ENCODE peak calls at places on chromosomes 16 and 17, in four cellular contexts. One of them, this sample, is unnamed.

GRCh38 chr16:4271176-4272113 is 1.4 kb downstream of the TFAP4 start:
- DNase-seq in A549: peak; percentile 96
- DNase-seq in HCT116: peak; percentile 86
- DNase-seq in IMR-90: peak; percentile 91
- DNase-seq in this sample: peak; percentile 86

GRCh38 chr17:78322858-78323455 is 36.9 kb downstream of the SOCS3 start:
- DNase-seq in A549: no peak
- DNase-seq in HCT116: no peak
- DNase-seq in IMR-90: no peak
- DNase-seq in this sample: no peak

GRCh38 chr16:90057738-90058173 is 19.4 kb downstream of the PRDM7 start:
- DNase-seq in A549: no peak
- DNase-seq in HCT116: peak; percentile 28
- DNase-seq in IMR-90: peak; percentile 90
- DNase-seq in this sample: peak; percentile 15

GRCh38 chr16:58021661-58022551 is 3.6 kb upstream of the MMP15 start:
- DNase-seq in A549: no peak
- DNase-seq in HCT116: no peak
- DNase-seq in IMR-90: peak; percentile 82
- DNase-seq in this sample: peak; percentile 77

GRCh38 chr17:56908061-56908542 is 5.7 kb downstream of the TRIM25 start:
- DNase-seq in A549: peak; percentile 53
- DNase-seq in HCT116: no peak
- DNase-seq in IMR-90: no peak
- DNase-seq in this sample: no peak

GRCh38 chr17:65403129-65403528 is 158.3 kb downstream of the AXIN2 start:
- DNase-seq in A549: no peak
- DNase-seq in HCT116: no peak
- DNase-seq in IMR-90: no peak
- DNase-seq in this sample: no peak

GRCh38 chr17:12395733-12396354 is 269.8 kb upstream of the MYOCD start:
- DNase-seq in A549: peak; percentile 61
- DNase-seq in HCT116: peak; percentile 22
- DNase-seq in IMR-90: no peak
- DNase-seq in this sample: no peak

GRCh38 chr17:81707725-81708646 is 4.1 kb upstream of the SLC25A10 start:
- DNase-seq in A549: no peak
- DNase-seq in HCT116: no peak
- DNase-seq in IMR-90: no peak
- DNase-seq in this sample: no peak

GRCh38 chr16:89322381-89323119 is 105.0 kb downstream of the ZNF778 start:
- DNase-seq in A549: peak; percentile 60
- DNase-seq in HCT116: no peak
- DNase-seq in IMR-90: peak; percentile 82
- DNase-seq in this sample: no peak

GRCh38 chr17:70365098-70365583 is 195.8 kb downstream of the KCNJ2 start:
- DNase-seq in A549: no peak
- DNase-seq in HCT116: no peak
- DNase-seq in IMR-90: peak; percentile 78
- DNase-seq in this sample: peak; percentile 6

GRCh38 chr16:82936941-82937551 is 310.3 kb downstream of the CDH13 start:
- DNase-seq in A549: no peak
- DNase-seq in HCT116: no peak
- DNase-seq in IMR-90: peak; percentile 87
- DNase-seq in this sample: peak; percentile 46

GRCh38 chr17:32569171-32570080 is 82.6 kb downstream of the CDK5R1 start:
- DNase-seq in A549: no peak
- DNase-seq in HCT116: no peak
- DNase-seq in IMR-90: no peak
- DNase-seq in this sample: peak; percentile 99

GRCh38 chr17:6075845-6076244 is 5.7 kb downstream of the WSCD1 start:
- DNase-seq in A549: no peak
- DNase-seq in HCT116: no peak
- DNase-seq in IMR-90: no peak
- DNase-seq in this sample: no peak
- H3K4me2 ChIP-seq in A549: no peak overlapping the region
- H3K4me2 ChIP-seq in HCT116: no peak overlapping the region
- H3K4me2 ChIP-seq in IMR-90: no peak overlapping the region
- H3K4me2 ChIP-seq in this sample: no peak overlapping the region

DNA sequence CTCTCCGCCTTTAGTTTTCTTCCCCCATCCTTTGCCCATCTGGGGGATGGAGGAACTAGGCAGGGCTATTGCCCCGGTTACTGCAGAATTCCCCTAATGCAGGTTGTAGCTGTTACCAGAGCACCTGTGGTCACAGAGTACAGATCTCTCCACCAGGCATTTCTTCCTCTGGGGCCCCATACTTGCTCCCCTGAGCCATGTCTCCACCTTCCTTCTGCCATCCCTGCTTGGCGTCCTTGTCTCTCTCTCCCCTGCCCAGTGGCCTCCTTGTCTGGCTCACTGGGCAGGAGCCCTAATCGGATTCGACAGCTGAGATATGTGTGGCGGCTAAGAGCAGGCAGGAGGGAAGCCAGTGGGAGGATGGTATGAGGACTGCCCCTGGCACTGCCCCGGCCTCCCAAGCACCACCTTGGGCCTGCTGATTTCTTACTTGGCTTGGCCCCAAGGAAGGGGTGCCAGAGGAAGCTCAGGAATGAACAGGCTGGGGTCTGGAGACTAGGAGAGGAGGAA is 2.0 kb downstream of the RARA start:
- DNase-seq in A549: no peak
- DNase-seq in HCT116: no peak
- DNase-seq in IMR-90: no peak
- DNase-seq in this sample: no peak
- H3K4me1 ChIP-seq in A549: peaks cover 95% of the 10 kb centered on the region
- H3K4me1 ChIP-seq in HCT116: peaks cover 77% of the 10 kb centered on the region
- H3K4me1 ChIP-seq in IMR-90: peaks cover 69% of the 10 kb centered on the region
- H3K4me1 ChIP-seq in this sample: peaks cover 74% of the 10 kb centered on the region

GRCh38 chr17:1712271-1712670 is 2.1 kb upstream of the TLCD2 start:
- DNase-seq in A549: no peak
- DNase-seq in HCT116: no peak
- DNase-seq in IMR-90: no peak
- DNase-seq in this sample: no peak
- H3K4me2 ChIP-seq in A549: peak overlapping the region; percentile 99
- H3K4me2 ChIP-seq in HCT116: no peak overlapping the region
- H3K4me2 ChIP-seq in IMR-90: peak overlapping the region; percentile 15
- H3K4me2 ChIP-seq in this sample: no peak overlapping the region

DNA sequence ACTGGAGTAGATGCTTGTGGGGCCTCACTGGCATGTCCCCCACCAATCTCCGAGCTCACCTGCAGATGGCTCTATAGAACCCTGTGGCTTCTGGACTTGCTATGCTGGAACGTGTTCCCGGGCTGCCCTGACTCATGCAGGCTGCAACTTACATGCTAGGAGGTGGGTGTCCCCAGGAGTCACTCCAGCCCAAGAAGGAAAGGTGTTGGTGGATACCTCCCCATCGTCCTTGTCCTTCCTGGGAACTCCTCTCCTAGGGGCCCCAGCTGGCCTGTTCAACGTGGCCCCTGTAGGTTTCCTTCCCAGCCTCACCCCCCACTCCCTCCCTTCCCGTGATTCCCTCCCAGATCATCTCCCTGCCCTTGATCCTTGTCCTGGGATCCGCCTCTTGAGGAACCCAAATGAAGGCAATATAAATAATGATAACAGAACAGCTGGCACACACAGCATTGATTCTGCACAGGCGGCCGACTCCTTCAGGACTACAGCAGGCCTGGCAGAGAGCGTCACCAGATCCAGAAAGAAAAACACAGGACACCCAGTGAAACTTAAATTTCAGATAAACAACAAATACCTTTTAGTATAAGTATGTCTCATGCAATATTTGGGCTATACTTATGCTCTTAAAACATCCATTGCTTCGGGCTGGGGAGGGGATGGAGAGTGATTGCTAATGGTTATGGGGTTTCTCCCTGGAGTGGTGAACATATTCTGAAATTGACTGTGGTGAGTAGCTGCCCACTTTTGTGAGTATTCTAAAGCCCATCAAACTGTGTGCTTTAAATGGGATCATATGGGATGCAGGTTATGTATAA is 221.1 kb upstream of the GSE1 start:
- DNase-seq in A549: no peak
- DNase-seq in HCT116: no peak
- DNase-seq in IMR-90: peak; percentile 17
- DNase-seq in this sample: peak; percentile 53
- H3K4me1 ChIP-seq in A549: peaks cover 59% of the 10 kb centered on the region
- H3K4me1 ChIP-seq in HCT116: peaks cover 50% of the 10 kb centered on the region
- H3K4me1 ChIP-seq in IMR-90: peaks cover 36% of the 10 kb centered on the region
- H3K4me1 ChIP-seq in this sample: peaks cover 48% of the 10 kb centered on the region

GRCh38 chr16:11800385-11800718 is 3.3 kb upstream of the ZC3H7A start:
- DNase-seq in A549: no peak
- DNase-seq in HCT116: no peak
- DNase-seq in IMR-90: no peak
- DNase-seq in this sample: no peak
- H3K4me2 ChIP-seq in A549: no peak overlapping the region
- H3K4me2 ChIP-seq in HCT116: no peak overlapping the region
- H3K4me2 ChIP-seq in IMR-90: no peak overlapping the region
- H3K4me2 ChIP-seq in this sample: no peak overlapping the region

GRCh38 chr17:14310584-14310983 is 9.7 kb downstream of the HS3ST3B1 start:
- DNase-seq in A549: no peak
- DNase-seq in HCT116: no peak
- DNase-seq in IMR-90: no peak
- DNase-seq in this sample: peak; percentile 27

GRCh38 chr17:14308636-14308964 is 7.7 kb downstream of the HS3ST3B1 start:
- DNase-seq in A549: no peak
- DNase-seq in HCT116: no peak
- DNase-seq in IMR-90: no peak
- DNase-seq in this sample: no peak

GRCh38 chr17:14311186-14311705 is 10.4 kb downstream of the HS3ST3B1 start:
- DNase-seq in A549: no peak
- DNase-seq in HCT116: no peak
- DNase-seq in IMR-90: no peak
- DNase-seq in this sample: no peak

GRCh38 chr17:14308965-14309879 is 8.3 kb downstream of the HS3ST3B1 start:
- DNase-seq in A549: peak; percentile 39
- DNase-seq in HCT116: no peak
- DNase-seq in IMR-90: peak; percentile 89
- DNase-seq in this sample: peak; percentile 98

GRCh38 chr17:14310101-14310500 is 9.2 kb downstream of the HS3ST3B1 start:
- DNase-seq in A549: no peak
- DNase-seq in HCT116: no peak
- DNase-seq in IMR-90: no peak
- DNase-seq in this sample: no peak
- H3K4me1 ChIP-seq in A549: no peaks in the 10 kb centered on the region
- H3K4me1 ChIP-seq in HCT116: no peaks in the 10 kb centered on the region
- H3K4me1 ChIP-seq in IMR-90: peaks cover 11% of the 10 kb centered on the region
- H3K4me1 ChIP-seq in this sample: peaks cover 15% of the 10 kb centered on the region

GRCh38 chr16:70348991-70349390 is 2.3 kb downstream of the DDX19A start:
- DNase-seq in A549: no peak
- DNase-seq in HCT116: no peak
- DNase-seq in IMR-90: no peak
- DNase-seq in this sample: no peak
- H3K4me2 ChIP-seq in A549: no peak overlapping the region
- H3K4me2 ChIP-seq in HCT116: no peak overlapping the region
- H3K4me2 ChIP-seq in IMR-90: no peak overlapping the region
- H3K4me2 ChIP-seq in this sample: no peak overlapping the region

GRCh38 chr17:72117748-72118587 is 2.9 kb upstream of the SOX9 start:
- DNase-seq in A549: no peak
- DNase-seq in HCT116: no peak
- DNase-seq in IMR-90: no peak
- DNase-seq in this sample: peak; percentile 58

GRCh38 chr17:72117470-72117747 is 3.4 kb upstream of the SOX9 start:
- DNase-seq in A549: no peak
- DNase-seq in HCT116: no peak
- DNase-seq in IMR-90: no peak
- DNase-seq in this sample: no peak

GRCh38 chr17:72119963-72120877 is 600 bp upstream of the SOX9 start:
- DNase-seq in A549: no peak
- DNase-seq in HCT116: peak; percentile 64
- DNase-seq in IMR-90: peak; percentile 91
- DNase-seq in this sample: peak; percentile 77

GRCh38 chr17:72119280-72119962 is 1.4 kb upstream of the SOX9 start:
- DNase-seq in A549: no peak
- DNase-seq in HCT116: no peak
- DNase-seq in IMR-90: no peak
- DNase-seq in this sample: peak; percentile 32

GRCh38 chr17:72118588-72119279 is 2.1 kb upstream of the SOX9 start:
- DNase-seq in A549: peak; percentile 84
- DNase-seq in HCT116: peak; percentile 58
- DNase-seq in IMR-90: peak; percentile 88
- DNase-seq in this sample: peak; percentile 84
- H3K4me1 ChIP-seq in A549: peaks cover 24% of the 10 kb centered on the region
- H3K4me1 ChIP-seq in HCT116: peaks cover 8% of the 10 kb centered on the region
- H3K4me1 ChIP-seq in IMR-90: peaks cover 8% of the 10 kb centered on the region
- H3K4me1 ChIP-seq in this sample: peaks cover 40% of the 10 kb centered on the region

This sample was measured in mammary epithelial cell.